ENCODE peak calls at places on chromosomes 7 and 10, in seven cellular contexts. Z is right lobe of liver, Q is A549, D is heart left ventricle, G is K562, U is breast epithelium, J is HCT116. O is an unnamed sample.

GRCh38 chr7:95608344-95609173 is 12.2 kb upstream of the PDK4 start:
- DNase-seq in Z (peak), Q (peak), D (peak), G (peak), U (peak), J (peak), O (peak)

GRCh38 chr10:122199689-122200088 is 71.4 kb upstream of the BTBD16 start:
- DNase-seq in Z (no peak), Q (no peak), D (no peak), G (no peak), U (no peak), J (no peak), O (no peak)

GRCh38 chr10:30591249-30591670 is 38.3 kb downstream of the LYZL2 start:
- DNase-seq in Z (peak), Q (peak), D (peak), G (peak), U (no peak), J (peak), O (peak)

GRCh38 chr7:116776610-116777289 is 85.6 kb upstream of the CAPZA2 start:
- DNase-seq in Z (no peak), Q (peak), D (no peak), G (no peak), U (peak), J (peak), O (peak)

GRCh38 chr10:63264852-63265617 is 131.9 kb downstream of the NRBF2 start:
- DNase-seq in Z (no peak), Q (peak), D (no peak), G (peak), U (no peak), J (no peak), O (peak)

GRCh38 chr10:47136866-47137265 is 163.1 kb upstream of the GDF10 start:
- DNase-seq in Z (no peak), Q (no peak), D (no peak), G (no peak), U (no peak), J (no peak), O (no peak)

GRCh38 chr7:94971051-94971867 is 63.9 kb downstream of the PPP1R9A start:
- DNase-seq in Z (no peak), Q (peak), D (no peak), G (no peak), U (no peak), J (no peak), O (no peak)

GRCh38 chr7:16657656-16658279 is 11.8 kb downstream of the BZW2 start:
- DNase-seq in Z (no peak), Q (peak), D (no peak), G (peak), U (no peak), J (no peak), O (no peak)

GRCh38 chr7:131578602-131579001 is 22.2 kb upstream of the PODXL start:
- DNase-seq in Z (no peak), Q (no peak), D (no peak), G (no peak), U (no peak), J (no peak), O (no peak)

GRCh38 chr7:31075006-31075405 is 22.9 kb downstream of the ADCYAP1R1 start:
- DNase-seq in Z (no peak), Q (no peak), D (no peak), G (no peak), U (no peak), J (no peak), O (no peak)

GRCh38 chr10:69631566-69631965 is 1.5 kb downstream of the FAM241B start:
- DNase-seq in Z (no peak), Q (no peak), D (no peak), G (no peak), U (peak), J (no peak), O (no peak)

GRCh38 chr10:132433671-132434340 is 36.8 kb downstream of the PWWP2B start:
- DNase-seq in Z (no peak), Q (no peak), D (no peak), G (no peak), U (no peak), J (no peak), O (no peak)

GRCh38 chr7:85995101-85995500 is 648.6 kb upstream of the GRM3 start:
- DNase-seq in Z (no peak), Q (no peak), D (no peak), G (no peak), U (no peak), J (no peak), O (no peak)

GRCh38 chr7:50363327-50364060 is 59.0 kb downstream of the IKZF1 start:
- DNase-seq in Z (no peak), Q (no peak), D (no peak), G (no peak), U (no peak), J (no peak), O (no peak)

GRCh38 chr10:131616040-131616439 is 284.8 kb upstream of the PPP2R2D start:
- DNase-seq in Z (no peak), Q (no peak), D (no peak), G (no peak), U (no peak), J (no peak), O (no peak)

GRCh38 chr7:84102213-84102612 is 92.4 kb downstream of the SEMA3A start:
- DNase-seq in Z (no peak), Q (no peak), D (no peak), G (no peak), U (no peak), J (no peak), O (no peak)

GRCh38 chr7:152313879-152314604 is 121.8 kb downstream of the KMT2C start:
- DNase-seq in Z (no peak), Q (peak), D (peak), G (peak), U (no peak), J (peak), O (peak)

GRCh38 chr7:93779115-93779514 is 111.4 kb downstream of the TFPI2 start:
- DNase-seq in Z (no peak), Q (no peak), D (no peak), G (no peak), U (no peak), J (no peak), O (no peak)

GRCh38 chr10:34780818-34781380 is 34.2 kb downstream of the PARD3 start:
- DNase-seq in Z (no peak), Q (no peak), D (peak), G (peak), U (no peak), J (no peak), O (peak)

GRCh38 chr10:78552261-78552811 is 516.4 kb upstream of the ZMIZ1 start:
- DNase-seq in Z (no peak), Q (no peak), D (peak), G (no peak), U (peak), J (no peak), O (no peak)

GRCh38 chr7:71633571-71634008 is 501.6 kb downstream of the GALNT17 start:
- DNase-seq in Z (no peak), Q (peak), D (no peak), G (no peak), U (no peak), J (no peak), O (no peak)

GRCh38 chr7:101934618-101935017 is 117.2 kb downstream of the CUX1 start:
- DNase-seq in Z (no peak), Q (no peak), D (no peak), G (no peak), U (no peak), J (no peak), O (no peak)

GRCh38 chr7:47965456-47965855 is 14.0 kb downstream of the HUS1 start:
- DNase-seq in Z (no peak), Q (no peak), D (no peak), G (no peak), U (no peak), J (no peak), O (no peak)
- TF ChIP-seq POLR2A in Z (no peak), Q (no peak), D (no peak), G (no peak), U (no peak), J (no peak), O (no peak)

GRCh38 chr10:17066801-17067200 is 62.8 kb downstream of the CUBN start:
- DNase-seq in Z (no peak), Q (no peak), D (no peak), G (no peak), U (no peak), J (no peak), O (peak)
- H3K27ac ChIP-seq in Z (no peak), Q (no peak), D (no peak), G (no peak), U (no peak), J (no peak), O (peak)

DNA sequence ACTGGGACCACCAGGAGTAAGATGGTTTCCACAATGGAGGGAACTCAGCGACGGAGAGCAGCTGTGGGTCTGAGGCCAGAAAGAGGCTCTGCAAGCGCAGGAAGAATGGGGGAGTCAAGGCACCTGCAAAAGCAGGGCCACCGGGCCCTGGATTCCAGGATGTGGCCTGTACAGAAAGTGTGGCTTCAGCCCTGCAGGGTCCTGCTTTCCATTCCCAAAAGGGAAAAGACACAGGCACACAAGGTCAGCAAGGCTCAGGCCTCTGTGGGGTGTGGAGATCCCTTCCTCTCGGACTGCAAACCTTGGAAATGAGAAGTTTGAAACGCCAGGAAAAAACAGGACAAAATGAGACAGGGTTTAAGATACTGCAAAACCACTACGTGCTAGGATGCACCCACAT is 232.5 kb downstream of the TNS3 start:
- DNase-seq in Z (peak), Q (no peak), D (no peak), G (no peak), U (no peak), J (no peak), O (no peak)
- TF ChIP-seq POLR2A in Z (no peak), Q (no peak), D (no peak), G (no peak), U (no peak), J (no peak), O (no peak)

GRCh38 chr10:114607358-114607998 is 50.6 kb downstream of the ABLIM1 start:
- DNase-seq in Z (peak), Q (no peak), D (no peak), G (no peak), U (no peak), J (no peak), O (peak)

GRCh38 chr10:114604357-114605129 is 53.5 kb downstream of the ABLIM1 start:
- DNase-seq in Z (no peak), Q (peak), D (no peak), G (no peak), U (no peak), J (no peak), O (peak)

GRCh38 chr10:114603303-114603702 is 54.8 kb downstream of the ABLIM1 start:
- DNase-seq in Z (no peak), Q (no peak), D (no peak), G (no peak), U (no peak), J (no peak), O (no peak)

GRCh38 chr10:114603943-114604342 is 54.1 kb downstream of the ABLIM1 start:
- DNase-seq in Z (no peak), Q (peak), D (no peak), G (peak), U (no peak), J (no peak), O (peak)

GRCh38 chr10:114605155-114605797 is 52.8 kb downstream of the ABLIM1 start:
- DNase-seq in Z (peak), Q (peak), D (no peak), G (no peak), U (no peak), J (no peak), O (no peak)
- H3K27ac ChIP-seq in Z (peak), Q (peak), D (peak), G (no peak), U (no peak), J (no peak), O (no peak)

GRCh38 chr10:72310636-72311035 is 36.9 kb downstream of the DDIT4 start:
- DNase-seq in Z (peak), Q (no peak), D (no peak), G (no peak), U (no peak), J (no peak), O (no peak)
- TF ChIP-seq POLR2A in Z (no peak), Q (no peak), D (no peak), G (no peak), U (no peak), J (no peak), O (no peak)

DNA sequence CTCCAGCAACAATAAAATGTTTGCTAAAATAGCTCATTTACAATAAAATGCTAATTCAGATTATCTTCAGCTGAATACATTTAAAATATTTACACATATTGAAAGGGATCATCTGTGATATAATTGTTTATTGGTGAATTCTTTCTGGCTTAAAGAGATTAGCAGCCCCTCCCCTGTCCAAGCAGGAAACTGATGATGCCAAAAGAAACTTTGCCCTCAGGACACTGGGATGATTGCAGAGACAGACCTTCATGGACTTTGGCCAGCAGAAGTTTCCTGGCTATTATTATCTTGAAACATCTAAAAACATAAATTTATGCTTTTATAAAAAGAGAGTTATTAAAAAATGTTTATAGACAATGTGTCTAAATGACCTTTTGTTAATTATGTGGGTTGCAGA is 764.9 kb upstream of the MBL2 start:
- DNase-seq in Z (peak), Q (no peak), D (no peak), G (no peak), U (no peak), J (no peak), O (peak)
- H3K27ac ChIP-seq in Z (no peak), Q (no peak), D (no peak), G (no peak), U (no peak), J (no peak), O (no peak)

DNA sequence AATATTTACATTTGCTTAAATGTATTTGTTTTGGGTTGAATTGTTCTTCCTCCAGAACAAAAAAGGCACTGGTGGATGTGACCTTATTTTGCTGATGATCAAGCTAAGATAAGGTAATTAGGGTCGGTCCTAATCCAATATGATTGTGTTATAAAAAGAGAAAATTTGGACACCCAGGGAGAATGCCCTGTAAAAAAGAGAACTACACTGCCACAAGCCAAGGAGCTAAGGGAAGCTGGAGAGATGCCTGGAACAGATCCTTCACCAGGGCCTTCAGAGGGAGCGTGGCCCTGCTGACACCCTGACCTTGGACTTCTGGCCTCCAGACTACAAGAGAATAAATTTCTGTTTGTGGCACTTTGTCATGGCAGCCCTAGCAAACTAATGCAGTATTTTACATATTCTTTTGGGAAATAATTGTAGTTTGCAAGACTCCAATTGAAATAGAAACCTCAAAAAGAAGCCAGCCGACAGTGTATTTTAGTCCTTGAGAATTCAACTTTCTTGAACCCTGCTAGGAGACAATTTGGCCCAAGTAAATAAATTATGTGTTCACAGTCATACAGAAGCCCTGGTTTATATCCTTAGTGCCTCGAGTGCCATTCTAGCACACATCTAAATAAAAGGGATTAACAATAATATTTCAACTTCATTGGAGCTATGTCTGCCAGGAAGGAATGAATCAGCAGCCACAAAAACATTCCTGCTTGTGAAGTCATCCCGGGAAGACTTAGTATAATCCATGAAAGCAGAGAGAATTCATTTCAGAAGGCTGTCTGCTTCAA is 164.6 kb downstream of the PKD1L1 start:
- DNase-seq in Z (no peak), Q (peak), D (no peak), G (no peak), U (no peak), J (peak), O (peak)
- TF ChIP-seq POLR2A in Z (no peak), Q (no peak), D (no peak), G (no peak), U (no peak), J (no peak), O (peak)

GRCh38 chr7:47778153-47778661 is 170.1 kb downstream of the PKD1L1 start:
- DNase-seq in Z (no peak), Q (peak), D (no peak), G (no peak), U (no peak), J (no peak), O (no peak)
- H3K27ac ChIP-seq in Z (no peak), Q (peak), D (no peak), G (no peak), U (no peak), J (no peak), O (no peak)

O was measured in endothelial cell of umbilical vein.